ENCODE peak calls at places on chromosomes 12 and 14, in ten cellular contexts. Z, E, K, G, O, F, A, X, Q and T are unnamed samples.

GRCh38 chr12:53025250-53025649 is 19.0 kb downstream of the EIF4B start:
- DNase-seq in Z (no peak), E (no peak), K (no peak), G (no peak), O (no peak), F (no peak), A (no peak), X (no peak), Q (no peak), T (no peak)

GRCh38 chr12:130838951-130839769 is at the start of gene STX2:
- DNase-seq in Z (peak), E (no peak), K (peak), G (peak), O (peak), F (peak), A (peak), X (peak), Q (peak), T (peak)

GRCh38 chr12:2791086-2791485 is 3.7 kb upstream of the FKBP4 start:
- DNase-seq in Z (no peak), E (no peak), K (no peak), G (no peak), O (no peak), F (no peak), A (no peak), X (no peak), Q (no peak), T (no peak)

GRCh38 chr12:92080390-92081285 is 65.0 kb downstream of the BTG1 start:
- DNase-seq in Z (peak), E (no peak), K (no peak), G (no peak), O (no peak), F (no peak), A (no peak), X (peak), Q (peak), T (peak)

GRCh38 chr12:113161415-113162016 is 12.0 kb downstream of the CFAP73 start:
- DNase-seq in Z (no peak), E (no peak), K (no peak), G (peak), O (peak), F (no peak), A (no peak), X (peak), Q (no peak), T (no peak)

GRCh38 chr12:13011098-13011497 is 11.0 kb upstream of the HEBP1 start:
- DNase-seq in Z (no peak), E (no peak), K (no peak), G (no peak), O (no peak), F (no peak), A (no peak), X (no peak), Q (no peak), T (no peak)

GRCh38 chr12:57715786-57716185 is 21.9 kb downstream of the OS9 start:
- DNase-seq in Z (no peak), E (peak), K (no peak), G (no peak), O (no peak), F (no peak), A (no peak), X (no peak), Q (no peak), T (no peak)

GRCh38 chr12:94094700-94095099 is 53.7 kb upstream of the PLXNC1 start:
- DNase-seq in Z (no peak), E (no peak), K (no peak), G (no peak), O (no peak), F (no peak), A (no peak), X (no peak), Q (no peak), T (no peak)

GRCh38 chr14:22630486-22630885 is 13.7 kb downstream of the OR6J1 start:
- DNase-seq in Z (peak), E (no peak), K (no peak), G (no peak), O (no peak), F (no peak), A (no peak), X (no peak), Q (peak), T (peak)

GRCh38 chr12:131276501-131277185 is 322.9 kb downstream of the ADGRD1 start:
- DNase-seq in Z (no peak), E (no peak), K (no peak), G (no peak), O (no peak), F (no peak), A (peak), X (no peak), Q (no peak), T (no peak)

DNA sequence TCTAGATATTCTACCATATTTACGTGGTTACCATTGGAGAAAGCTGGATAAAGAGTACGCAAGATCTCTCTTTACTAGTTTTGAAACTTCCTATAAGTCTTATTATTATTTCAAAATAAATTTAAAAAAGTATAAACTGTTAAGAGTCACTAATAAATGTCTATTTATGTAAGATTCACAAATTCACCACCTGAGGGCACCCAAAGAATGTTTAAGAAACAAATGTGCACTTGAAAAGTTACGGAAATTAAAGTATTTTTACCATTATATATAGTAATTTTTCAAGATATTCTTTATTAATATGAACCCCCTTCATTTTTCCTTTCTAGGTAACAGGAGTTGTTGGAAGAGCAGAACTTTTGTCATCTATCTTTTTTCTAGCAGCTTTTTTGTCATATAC is 11.9 kb downstream of the TMTC3 start:
- DNase-seq in Z (peak), E (no peak), K (no peak), G (no peak), O (peak), F (peak), A (no peak), X (no peak), Q (peak), T (peak)
- TF ChIP-seq CTCF in Z (peak), E (peak), K (peak), G (no peak), O (peak), F (no peak), A (no peak), X (peak), Q (peak), T (peak)

DNA sequence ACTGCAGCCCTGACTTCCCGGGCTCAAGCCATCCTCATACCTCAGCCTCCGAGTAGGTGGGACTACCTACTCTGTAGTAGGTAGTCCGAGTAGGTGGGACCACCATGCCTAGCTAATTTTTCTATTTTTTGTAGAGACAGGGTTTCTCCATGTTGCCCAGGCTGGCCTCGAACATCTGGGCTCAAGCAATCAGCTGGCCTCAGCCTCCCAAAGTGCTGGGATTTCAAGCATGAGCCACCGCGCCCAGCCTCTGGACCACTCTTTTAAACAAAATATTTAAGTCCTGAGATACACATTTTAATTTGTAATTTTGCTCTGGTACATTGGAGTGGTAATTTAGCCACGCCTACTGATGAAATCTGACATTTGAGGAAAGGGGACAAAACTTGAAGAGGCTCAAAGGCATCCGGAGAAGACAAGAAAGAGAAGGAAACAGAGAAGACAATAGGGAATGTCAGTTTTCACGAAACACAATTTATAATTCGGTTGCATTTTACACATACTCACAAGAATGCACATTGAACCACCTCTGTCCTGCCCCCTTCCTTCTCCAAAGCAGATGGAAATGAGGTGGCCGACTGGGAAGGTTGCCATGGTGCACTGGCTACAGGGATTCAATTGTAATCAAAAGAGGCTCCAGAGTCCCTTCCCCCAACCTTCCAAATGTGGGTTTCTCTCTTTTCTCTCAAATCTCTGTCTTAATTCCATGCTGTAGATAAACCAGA is 9.7 kb upstream of the TUBA1A start:
- DNase-seq in Z (peak), E (no peak), K (no peak), G (no peak), O (peak), F (no peak), A (no peak), X (no peak), Q (peak), T (peak)
- H3K4me3 ChIP-seq in Z (no peak), E (no peak), K (no peak), G (no peak), O (peak), F (no peak), A (no peak), X (no peak), Q (no peak), T (peak)

GRCh38 chr14:76957224-76957881 is 71.2 kb downstream of the IRF2BPL start:
- DNase-seq in Z (no peak), E (no peak), K (no peak), G (no peak), O (no peak), F (no peak), A (no peak), X (no peak), Q (no peak), T (no peak)
- TF ChIP-seq CTCF in Z (no peak), E (no peak), K (no peak), G (no peak), O (no peak), F (no peak), A (no peak), X (no peak), Q (no peak), T (no peak)

GRCh38 chr12:48978291-48978740 is at the start of gene WNT1:
- DNase-seq in Z (no peak), E (no peak), K (no peak), G (no peak), O (peak), F (no peak), A (no peak), X (no peak), Q (no peak), T (no peak)
- H3K4me3 ChIP-seq in Z (no peak), E (peak), K (peak), G (no peak), O (peak), F (peak), A (peak), X (peak), Q (no peak), T (peak)

GRCh38 chr14:26794731-26795130 is 196.9 kb upstream of the NOVA1 start:
- DNase-seq in Z (peak), E (no peak), K (no peak), G (no peak), O (no peak), F (no peak), A (no peak), X (no peak), Q (peak), T (peak)

DNA sequence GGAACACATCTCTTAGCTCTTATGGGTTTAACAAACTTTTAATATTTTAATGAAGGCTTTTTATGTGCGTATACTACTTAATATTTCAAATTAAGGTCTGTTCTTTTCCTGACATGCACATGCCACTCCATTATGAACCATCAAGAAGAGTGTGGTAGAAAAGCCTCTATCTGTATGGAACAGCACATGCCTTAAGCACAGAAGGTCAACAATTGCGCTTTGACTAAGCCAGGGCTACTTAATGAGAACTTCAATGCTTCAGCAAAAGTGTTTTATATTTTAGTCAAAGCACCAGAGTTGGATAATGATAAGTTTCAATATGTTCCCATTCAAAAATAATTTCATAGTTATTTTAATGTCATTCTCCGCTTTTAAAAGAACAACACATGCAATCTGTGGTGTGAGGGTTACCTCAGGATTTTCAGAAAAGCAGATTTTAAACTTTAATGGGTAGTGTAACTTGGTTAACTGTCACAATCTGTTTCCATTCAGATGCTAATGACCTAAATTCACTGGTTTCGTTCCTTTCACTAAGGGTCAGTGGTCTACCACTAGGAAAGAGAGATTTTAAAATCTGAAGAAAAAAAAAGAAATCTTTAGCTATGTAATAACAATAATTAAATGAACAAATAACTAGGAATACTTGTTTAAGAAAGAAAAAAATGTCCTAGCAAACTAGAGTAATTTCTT is 193.4 kb upstream of the NOVA1 start:
- DNase-seq in Z (no peak), E (no peak), K (no peak), G (no peak), O (peak), F (no peak), A (no peak), X (no peak), Q (no peak), T (no peak)
- TF ChIP-seq CTCF in Z (no peak), E (no peak), K (no peak), G (no peak), O (no peak), F (no peak), A (no peak), X (no peak), Q (no peak), T (no peak)

GRCh38 chr12:128852885-128853284 is 393 bp upstream of the GLT1D1 start:
- DNase-seq in Z (no peak), E (no peak), K (no peak), G (no peak), O (no peak), F (no peak), A (no peak), X (no peak), Q (no peak), T (no peak)
- H3K4me3 ChIP-seq in Z (no peak), E (peak), K (no peak), G (no peak), O (peak), F (no peak), A (no peak), X (no peak), Q (no peak), T (no peak)

DNA sequence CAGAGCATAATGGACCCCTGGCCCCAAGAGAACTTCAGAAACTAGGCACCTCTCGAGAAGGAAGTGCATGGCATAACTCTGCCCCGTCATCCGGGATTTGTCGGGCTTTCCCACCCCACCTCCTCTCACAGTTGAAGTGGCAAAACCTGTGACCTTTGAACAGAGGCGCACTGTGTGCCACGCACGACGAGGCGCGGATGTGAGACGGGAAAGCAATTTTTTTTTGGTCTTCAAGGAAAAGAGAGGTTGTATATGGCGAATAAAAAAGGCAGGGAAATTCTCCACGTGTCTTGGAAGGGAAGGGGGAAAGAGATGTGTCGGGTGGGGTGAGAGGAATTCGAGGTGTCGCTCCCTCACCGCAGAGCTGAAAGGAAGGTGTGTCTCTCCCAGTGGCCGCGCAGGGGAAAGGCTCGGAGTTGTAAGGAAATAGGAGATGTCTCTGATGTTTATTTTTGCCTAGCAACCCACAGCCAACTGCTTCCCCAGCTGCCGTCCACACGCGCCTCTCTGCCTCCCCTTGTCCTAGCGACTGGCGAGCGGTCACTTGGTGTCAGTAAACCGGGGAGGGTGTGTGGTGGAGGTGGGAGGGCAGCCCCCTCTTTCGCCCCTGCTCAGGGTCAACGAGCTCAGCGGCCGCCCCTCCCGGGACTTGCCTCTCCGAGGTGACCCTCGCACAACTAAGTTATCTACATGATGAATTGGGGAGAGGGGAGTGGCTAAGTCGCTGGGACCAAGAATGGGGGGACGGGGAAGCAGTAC is 819 bp upstream of the DYRK2 start:
- DNase-seq in Z (peak), E (no peak), K (peak), G (peak), O (peak), F (peak), A (peak), X (peak), Q (peak), T (peak)
- TF ChIP-seq CTCF in Z (peak), E (no peak), K (no peak), G (peak), O (peak), F (peak), A (peak), X (no peak), Q (peak), T (peak)

GRCh38 chr12:96120359-96121100 is 73.6 kb upstream of the ELK3 start:
- DNase-seq in Z (peak), E (no peak), K (peak), G (peak), O (peak), F (no peak), A (no peak), X (no peak), Q (peak), T (no peak)
- H3K4me3 ChIP-seq in Z (no peak), E (no peak), K (no peak), G (no peak), O (no peak), F (no peak), A (no peak), X (no peak), Q (no peak), T (no peak)

GRCh38 chr12:51209259-51209658 is 8.6 kb downstream of the POU6F1 start:
- DNase-seq in Z (no peak), E (no peak), K (no peak), G (no peak), O (no peak), F (no peak), A (no peak), X (no peak), Q (no peak), T (no peak)
- TF ChIP-seq CTCF in Z (no peak), E (no peak), K (no peak), G (no peak), O (no peak), F (no peak), A (no peak), X (no peak), Q (no peak), T (no peak)

DNA sequence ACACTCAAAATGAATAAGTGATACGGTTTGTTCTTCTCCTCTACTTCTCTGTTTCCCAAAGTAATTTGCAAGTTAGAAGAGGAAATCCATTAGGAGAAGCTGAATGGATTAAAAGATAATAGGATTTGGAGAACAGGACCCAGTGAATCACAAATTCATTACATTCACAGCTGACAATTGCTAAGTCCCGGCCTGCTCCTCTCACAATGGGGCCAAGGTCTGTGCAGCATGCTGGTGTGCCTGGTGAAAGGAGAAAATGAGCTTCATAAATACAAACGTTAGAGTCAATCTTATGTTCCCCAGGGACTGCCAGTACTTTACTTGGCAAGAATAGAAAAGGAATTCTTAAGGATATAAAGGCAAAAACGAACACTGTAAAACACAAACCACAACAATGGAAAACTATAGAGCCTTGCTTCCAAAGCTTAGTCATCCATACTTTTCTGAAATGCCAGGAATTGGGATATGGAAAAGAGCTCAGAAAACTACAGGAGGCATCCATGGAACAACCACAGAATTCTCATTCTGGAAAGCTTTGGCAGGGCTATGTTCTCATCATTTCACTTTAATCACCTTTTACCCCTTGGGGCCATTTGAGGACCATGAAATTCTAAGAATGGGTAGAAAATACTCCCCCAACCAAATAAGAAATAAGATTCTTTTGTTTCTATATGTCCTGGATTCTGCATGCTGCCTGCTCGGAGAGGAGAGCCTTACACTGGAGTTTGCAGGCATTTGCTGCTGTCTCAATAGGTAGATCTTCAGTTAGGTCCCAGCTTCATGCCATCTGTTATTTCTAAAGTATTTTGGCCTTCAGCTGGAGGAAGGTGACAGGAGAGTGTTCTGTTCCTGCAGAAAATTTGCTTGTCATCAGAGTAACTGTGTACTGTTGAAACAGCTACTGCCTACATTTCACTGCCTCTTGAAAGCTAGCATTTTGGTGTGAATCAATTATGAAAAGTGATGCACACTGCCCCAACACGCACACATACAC is 966.6 kb downstream of the NRXN3 start:
- DNase-seq in Z (no peak), E (no peak), K (no peak), G (no peak), O (peak), F (no peak), A (no peak), X (no peak), Q (no peak), T (no peak)
- H3K4me3 ChIP-seq in Z (no peak), E (no peak), K (no peak), G (no peak), O (peak), F (no peak), A (no peak), X (no peak), Q (no peak), T (no peak)